ENCODE peak calls at places on chromosomes 13 and 19, in six cellular contexts. One of them, this sample, is unnamed.

GRCh38 chr19:39046037-39046821 is 13.9 kb upstream of the FBXO27 start:
- DNase-seq in T-helper 2 cell: peak; percentile 45
- DNase-seq in nucleus accumbens: no peak
- DNase-seq in C1 segment of cervical spinal cord: no peak
- DNase-seq in activated CD8-positive, alpha-beta memory T cell treated with anti-CD3 and anti-CD28 coated beads for 1 hour: no peak
- DNase-seq in transverse colon: no peak
- DNase-seq in this sample: no peak

GRCh38 chr13:106061781-106062180 is 473.7 kb downstream of the EFNB2 start:
- DNase-seq in T-helper 2 cell: no peak
- DNase-seq in C1 segment of cervical spinal cord: no peak
- DNase-seq in nucleus accumbens: no peak
- DNase-seq in activated CD8-positive, alpha-beta memory T cell treated with anti-CD3 and anti-CD28 coated beads for 1 hour: no peak
- DNase-seq in transverse colon: no peak
- DNase-seq in this sample: no peak

GRCh38 chr13:49165798-49166752 is 54.1 kb upstream of the MLNR start:
- DNase-seq in T-helper 2 cell: no peak
- DNase-seq in C1 segment of cervical spinal cord: no peak
- DNase-seq in nucleus accumbens: no peak
- DNase-seq in transverse colon: no peak
- DNase-seq in activated CD8-positive, alpha-beta memory T cell treated with anti-CD3 and anti-CD28 coated beads for 1 hour: no peak
- DNase-seq in this sample: no peak

GRCh38 chr13:112113851-112114250 is 46.9 kb downstream of the SOX1 start:
- DNase-seq in C1 segment of cervical spinal cord: no peak
- DNase-seq in T-helper 2 cell: no peak
- DNase-seq in nucleus accumbens: no peak
- DNase-seq in activated CD8-positive, alpha-beta memory T cell treated with anti-CD3 and anti-CD28 coated beads for 1 hour: no peak
- DNase-seq in transverse colon: no peak
- DNase-seq in this sample: no peak

GRCh38 chr13:83065136-83065535 is 817.1 kb downstream of the SLITRK1 start:
- DNase-seq in transverse colon: peak; percentile 24
- DNase-seq in T-helper 2 cell: no peak
- DNase-seq in nucleus accumbens: no peak
- DNase-seq in C1 segment of cervical spinal cord: no peak
- DNase-seq in activated CD8-positive, alpha-beta memory T cell treated with anti-CD3 and anti-CD28 coated beads for 1 hour: no peak
- DNase-seq in this sample: no peak

GRCh38 chr19:13094771-13095392 is 7.8 kb downstream of the LYL1 start:
- DNase-seq in activated CD8-positive, alpha-beta memory T cell treated with anti-CD3 and anti-CD28 coated beads for 1 hour: no peak
- DNase-seq in C1 segment of cervical spinal cord: no peak
- DNase-seq in transverse colon: no peak
- DNase-seq in nucleus accumbens: no peak
- DNase-seq in T-helper 2 cell: no peak
- DNase-seq in this sample: no peak

GRCh38 chr19:647566-648284 is 8.0 kb downstream of the FGF22 start:
- DNase-seq in activated CD8-positive, alpha-beta memory T cell treated with anti-CD3 and anti-CD28 coated beads for 1 hour: no peak
- DNase-seq in C1 segment of cervical spinal cord: no peak
- DNase-seq in T-helper 2 cell: no peak
- DNase-seq in transverse colon: no peak
- DNase-seq in nucleus accumbens: no peak
- DNase-seq in this sample: no peak

GRCh38 chr19:29121684-29122083 is 91.3 kb downstream of the UQCRFS1 start:
- DNase-seq in C1 segment of cervical spinal cord: no peak
- DNase-seq in transverse colon: no peak
- DNase-seq in nucleus accumbens: no peak
- DNase-seq in T-helper 2 cell: no peak
- DNase-seq in activated CD8-positive, alpha-beta memory T cell treated with anti-CD3 and anti-CD28 coated beads for 1 hour: no peak
- DNase-seq in this sample: no peak

GRCh38 chr19:1041835-1042685 is 2.2 kb downstream of the ABCA7 start:
- DNase-seq in activated CD8-positive, alpha-beta memory T cell treated with anti-CD3 and anti-CD28 coated beads for 1 hour: no peak
- DNase-seq in T-helper 2 cell: no peak
- DNase-seq in transverse colon: peak; percentile 94
- DNase-seq in nucleus accumbens: no peak
- DNase-seq in C1 segment of cervical spinal cord: no peak
- DNase-seq in this sample: no peak

GRCh38 chr19:6271251-6271650 is 8.5 kb downstream of the MLLT1 start:
- DNase-seq in nucleus accumbens: no peak
- DNase-seq in transverse colon: no peak
- DNase-seq in activated CD8-positive, alpha-beta memory T cell treated with anti-CD3 and anti-CD28 coated beads for 1 hour: no peak
- DNase-seq in T-helper 2 cell: no peak
- DNase-seq in C1 segment of cervical spinal cord: no peak
- DNase-seq in this sample: no peak

GRCh38 chr13:79141082-79141481 is 265.0 kb downstream of the RBM26 start:
- DNase-seq in activated CD8-positive, alpha-beta memory T cell treated with anti-CD3 and anti-CD28 coated beads for 1 hour: no peak
- DNase-seq in C1 segment of cervical spinal cord: no peak
- DNase-seq in T-helper 2 cell: no peak
- DNase-seq in nucleus accumbens: no peak
- DNase-seq in transverse colon: no peak
- DNase-seq in this sample: no peak

GRCh38 chr13:51919531-51919930 is 57.8 kb downstream of the CCDC70 start:
- DNase-seq in C1 segment of cervical spinal cord: no peak
- DNase-seq in transverse colon: no peak
- DNase-seq in activated CD8-positive, alpha-beta memory T cell treated with anti-CD3 and anti-CD28 coated beads for 1 hour: no peak
- DNase-seq in T-helper 2 cell: no peak
- DNase-seq in nucleus accumbens: no peak
- DNase-seq in this sample: no peak

GRCh38 chr13:34166406-34166805 is 348.5 kb downstream of the RFC3 start:
- DNase-seq in nucleus accumbens: no peak
- DNase-seq in activated CD8-positive, alpha-beta memory T cell treated with anti-CD3 and anti-CD28 coated beads for 1 hour: no peak
- DNase-seq in transverse colon: no peak
- DNase-seq in T-helper 2 cell: no peak
- DNase-seq in C1 segment of cervical spinal cord: no peak
- DNase-seq in this sample: no peak

GRCh38 chr13:28761586-28761985 is 42.8 kb upstream of the SLC46A3 start:
- DNase-seq in activated CD8-positive, alpha-beta memory T cell treated with anti-CD3 and anti-CD28 coated beads for 1 hour: no peak
- DNase-seq in C1 segment of cervical spinal cord: no peak
- DNase-seq in nucleus accumbens: no peak
- DNase-seq in transverse colon: no peak
- DNase-seq in T-helper 2 cell: no peak
- DNase-seq in this sample: no peak

GRCh38 chr13:39810091-39810877 is 154.8 kb downstream of the COG6 start:
- DNase-seq in nucleus accumbens: no peak
- DNase-seq in C1 segment of cervical spinal cord: no peak
- DNase-seq in transverse colon: no peak
- DNase-seq in T-helper 2 cell: no peak
- DNase-seq in activated CD8-positive, alpha-beta memory T cell treated with anti-CD3 and anti-CD28 coated beads for 1 hour: no peak
- DNase-seq in this sample: no peak

GRCh38 chr19:46381346-46381745 is 32.0 kb downstream of the CCDC8 start:
- DNase-seq in T-helper 2 cell: no peak
- DNase-seq in transverse colon: no peak
- DNase-seq in C1 segment of cervical spinal cord: no peak
- DNase-seq in nucleus accumbens: no peak
- DNase-seq in activated CD8-positive, alpha-beta memory T cell treated with anti-CD3 and anti-CD28 coated beads for 1 hour: no peak
- DNase-seq in this sample: no peak

GRCh38 chr19:49468746-49469447 is 5.1 kb upstream of the FLT3LG start:
- DNase-seq in activated CD8-positive, alpha-beta memory T cell treated with anti-CD3 and anti-CD28 coated beads for 1 hour: peak; percentile 61
- DNase-seq in C1 segment of cervical spinal cord: no peak
- DNase-seq in transverse colon: peak; percentile 77
- DNase-seq in nucleus accumbens: no peak
- DNase-seq in T-helper 2 cell: peak; percentile 98
- DNase-seq in this sample: no peak

GRCh38 chr19:51660975-51661600 is 14.5 kb upstream of the SIGLEC14 start:
- DNase-seq in C1 segment of cervical spinal cord: peak; percentile 36
- DNase-seq in transverse colon: peak; percentile 56
- DNase-seq in T-helper 2 cell: peak; percentile 61
- DNase-seq in nucleus accumbens: peak; percentile 31
- DNase-seq in activated CD8-positive, alpha-beta memory T cell treated with anti-CD3 and anti-CD28 coated beads for 1 hour: no peak
- DNase-seq in this sample: peak; percentile 39

GRCh38 chr13:50187352-50188029 is 172.2 kb downstream of the KCNRG start:
- DNase-seq in T-helper 2 cell: no peak
- DNase-seq in nucleus accumbens: no peak
- DNase-seq in C1 segment of cervical spinal cord: no peak
- DNase-seq in activated CD8-positive, alpha-beta memory T cell treated with anti-CD3 and anti-CD28 coated beads for 1 hour: no peak
- DNase-seq in transverse colon: no peak
- DNase-seq in this sample: no peak

GRCh38 chr19:42052241-42052863 is 17.7 kb downstream of the GRIK5 start:
- DNase-seq in nucleus accumbens: no peak
- DNase-seq in T-helper 2 cell: no peak
- DNase-seq in C1 segment of cervical spinal cord: no peak
- DNase-seq in activated CD8-positive, alpha-beta memory T cell treated with anti-CD3 and anti-CD28 coated beads for 1 hour: no peak
- DNase-seq in transverse colon: no peak
- DNase-seq in this sample: no peak

GRCh38 chr19:4444765-4445741 is 12.5 kb downstream of the UBXN6 start:
- DNase-seq in activated CD8-positive, alpha-beta memory T cell treated with anti-CD3 and anti-CD28 coated beads for 1 hour: no peak
- DNase-seq in nucleus accumbens: no peak
- DNase-seq in C1 segment of cervical spinal cord: no peak
- DNase-seq in T-helper 2 cell: no peak
- DNase-seq in transverse colon: no peak
- DNase-seq in this sample: no peak

GRCh38 chr13:28401303-28402056 is 93.4 kb downstream of the FLT1 start:
- DNase-seq in T-helper 2 cell: no peak
- DNase-seq in C1 segment of cervical spinal cord: no peak
- DNase-seq in activated CD8-positive, alpha-beta memory T cell treated with anti-CD3 and anti-CD28 coated beads for 1 hour: no peak
- DNase-seq in transverse colon: no peak
- DNase-seq in nucleus accumbens: no peak
- DNase-seq in this sample: no peak

GRCh38 chr19:16367269-16367683 is 42.6 kb downstream of the KLF2 start:
- DNase-seq in activated CD8-positive, alpha-beta memory T cell treated with anti-CD3 and anti-CD28 coated beads for 1 hour: no peak
- DNase-seq in T-helper 2 cell: peak; percentile 96
- DNase-seq in transverse colon: no peak
- DNase-seq in C1 segment of cervical spinal cord: no peak
- DNase-seq in nucleus accumbens: no peak
- DNase-seq in this sample: no peak

GRCh38 chr13:97211357-97211756 is 10.8 kb upstream of the MBNL2 start:
- DNase-seq in T-helper 2 cell: peak; percentile 42
- DNase-seq in nucleus accumbens: no peak
- DNase-seq in activated CD8-positive, alpha-beta memory T cell treated with anti-CD3 and anti-CD28 coated beads for 1 hour: no peak
- DNase-seq in transverse colon: no peak
- DNase-seq in C1 segment of cervical spinal cord: no peak
- DNase-seq in this sample: no peak

GRCh38 chr13:97341135-97341534 is 92.8 kb upstream of the RAP2A start:
- DNase-seq in T-helper 2 cell: no peak
- DNase-seq in nucleus accumbens: no peak
- DNase-seq in activated CD8-positive, alpha-beta memory T cell treated with anti-CD3 and anti-CD28 coated beads for 1 hour: no peak
- DNase-seq in C1 segment of cervical spinal cord: no peak
- DNase-seq in transverse colon: no peak
- DNase-seq in this sample: no peak